ENCODE peak calls at places on chromosomes 11 and 22, in eight cellular contexts. One of them, this sample, is unnamed.
A peak's percentile ranks its signal among the peaks of the same experiment; 100 is the strongest.

GRCh38 chr11:67542169-67542568 is 18.9 kb upstream of the CABP2 start:
- DNase-seq in activated naive CD4-positive, alpha-beta T cell: no peak
- DNase-seq in mesendoderm: no peak
- DNase-seq in midbrain: no peak
- DNase-seq in breast epithelium: no peak
- DNase-seq in fibroblast of the aortic adventitia: no peak
- DNase-seq in activated CD4-positive, alpha-beta T cell treated with anti-CD3 and anti-CD28 coated beads, Interleukin-2, amount 50 U/mL, for 4 hours: no peak
- DNase-seq in brain microvascular endothelial cell: no peak
- DNase-seq in this sample: no peak

GRCh38 chr11:2314525-2315394 is 12.9 kb downstream of the TSPAN32 start:
- DNase-seq in breast epithelium: peak; percentile 66
- DNase-seq in activated naive CD4-positive, alpha-beta T cell: no peak
- DNase-seq in midbrain: peak; percentile 76
- DNase-seq in brain microvascular endothelial cell: peak; percentile 19
- DNase-seq in mesendoderm: no peak
- DNase-seq in activated CD4-positive, alpha-beta T cell treated with anti-CD3 and anti-CD28 coated beads, Interleukin-2, amount 50 U/mL, for 4 hours: no peak
- DNase-seq in fibroblast of the aortic adventitia: peak; percentile 96
- DNase-seq in this sample: peak; percentile 81

GRCh38 chr22:25781801-25782200 is 39.8 kb downstream of the MYO18B start:
- DNase-seq in activated CD4-positive, alpha-beta T cell treated with anti-CD3 and anti-CD28 coated beads, Interleukin-2, amount 50 U/mL, for 4 hours: no peak
- DNase-seq in brain microvascular endothelial cell: no peak
- DNase-seq in activated naive CD4-positive, alpha-beta T cell: no peak
- DNase-seq in fibroblast of the aortic adventitia: no peak
- DNase-seq in mesendoderm: no peak
- DNase-seq in midbrain: no peak
- DNase-seq in breast epithelium: no peak
- DNase-seq in this sample: no peak

GRCh38 chr11:125586618-125587017 is 6.0 kb upstream of the STT3A start:
- DNase-seq in activated naive CD4-positive, alpha-beta T cell: no peak
- DNase-seq in brain microvascular endothelial cell: no peak
- DNase-seq in mesendoderm: no peak
- DNase-seq in breast epithelium: no peak
- DNase-seq in midbrain: no peak
- DNase-seq in fibroblast of the aortic adventitia: no peak
- DNase-seq in activated CD4-positive, alpha-beta T cell treated with anti-CD3 and anti-CD28 coated beads, Interleukin-2, amount 50 U/mL, for 4 hours: no peak
- DNase-seq in this sample: no peak

GRCh38 chr22:42688241-42688913 is 32.3 kb downstream of the A4GALT start:
- DNase-seq in fibroblast of the aortic adventitia: peak; percentile 98
- DNase-seq in midbrain: peak; percentile 31
- DNase-seq in brain microvascular endothelial cell: peak; percentile 77
- DNase-seq in breast epithelium: peak; percentile 84
- DNase-seq in mesendoderm: peak; percentile 89
- DNase-seq in activated naive CD4-positive, alpha-beta T cell: no peak
- DNase-seq in activated CD4-positive, alpha-beta T cell treated with anti-CD3 and anti-CD28 coated beads, Interleukin-2, amount 50 U/mL, for 4 hours: no peak
- DNase-seq in this sample: peak; percentile 93

GRCh38 chr11:20353829-20354434 is 9.6 kb upstream of the HTATIP2 start:
- DNase-seq in fibroblast of the aortic adventitia: peak; percentile 65
- DNase-seq in mesendoderm: peak; percentile 37
- DNase-seq in activated CD4-positive, alpha-beta T cell treated with anti-CD3 and anti-CD28 coated beads, Interleukin-2, amount 50 U/mL, for 4 hours: no peak
- DNase-seq in midbrain: peak; percentile 73
- DNase-seq in brain microvascular endothelial cell: peak; percentile 31
- DNase-seq in activated naive CD4-positive, alpha-beta T cell: no peak
- DNase-seq in breast epithelium: no peak
- DNase-seq in this sample: peak; percentile 58

GRCh38 chr11:4713241-4713640 is 8.7 kb downstream of the MMP26 start:
- DNase-seq in activated naive CD4-positive, alpha-beta T cell: no peak
- DNase-seq in activated CD4-positive, alpha-beta T cell treated with anti-CD3 and anti-CD28 coated beads, Interleukin-2, amount 50 U/mL, for 4 hours: no peak
- DNase-seq in mesendoderm: no peak
- DNase-seq in midbrain: no peak
- DNase-seq in brain microvascular endothelial cell: peak; percentile 11
- DNase-seq in breast epithelium: no peak
- DNase-seq in fibroblast of the aortic adventitia: no peak
- DNase-seq in this sample: no peak

GRCh38 chr11:34754171-34754823 is 133.4 kb downstream of the EHF start:
- DNase-seq in midbrain: no peak
- DNase-seq in breast epithelium: no peak
- DNase-seq in fibroblast of the aortic adventitia: peak; percentile 12
- DNase-seq in brain microvascular endothelial cell: no peak
- DNase-seq in mesendoderm: no peak
- DNase-seq in activated naive CD4-positive, alpha-beta T cell: no peak
- DNase-seq in activated CD4-positive, alpha-beta T cell treated with anti-CD3 and anti-CD28 coated beads, Interleukin-2, amount 50 U/mL, for 4 hours: no peak
- DNase-seq in this sample: no peak

GRCh38 chr11:119751281-119752060 is 22.5 kb upstream of the NECTIN1 start:
- DNase-seq in mesendoderm: no peak
- DNase-seq in brain microvascular endothelial cell: no peak
- DNase-seq in activated naive CD4-positive, alpha-beta T cell: no peak
- DNase-seq in activated CD4-positive, alpha-beta T cell treated with anti-CD3 and anti-CD28 coated beads, Interleukin-2, amount 50 U/mL, for 4 hours: no peak
- DNase-seq in midbrain: no peak
- DNase-seq in fibroblast of the aortic adventitia: no peak
- DNase-seq in breast epithelium: no peak
- DNase-seq in this sample: no peak

GRCh38 chr22:43587574-43587973 is 175.8 kb downstream of the MPPED1 start:
- DNase-seq in midbrain: no peak
- DNase-seq in breast epithelium: no peak
- DNase-seq in activated CD4-positive, alpha-beta T cell treated with anti-CD3 and anti-CD28 coated beads, Interleukin-2, amount 50 U/mL, for 4 hours: no peak
- DNase-seq in fibroblast of the aortic adventitia: no peak
- DNase-seq in activated naive CD4-positive, alpha-beta T cell: no peak
- DNase-seq in mesendoderm: no peak
- DNase-seq in brain microvascular endothelial cell: no peak
- DNase-seq in this sample: no peak

GRCh38 chr11:44179173-44179572 is 83.7 kb downstream of the EXT2 start:
- DNase-seq in fibroblast of the aortic adventitia: peak; percentile 19
- DNase-seq in brain microvascular endothelial cell: no peak
- DNase-seq in breast epithelium: no peak
- DNase-seq in activated CD4-positive, alpha-beta T cell treated with anti-CD3 and anti-CD28 coated beads, Interleukin-2, amount 50 U/mL, for 4 hours: no peak
- DNase-seq in midbrain: no peak
- DNase-seq in activated naive CD4-positive, alpha-beta T cell: no peak
- DNase-seq in mesendoderm: no peak
- DNase-seq in this sample: peak; percentile 43

GRCh38 chr11:111602865-111603632 is 800 bp downstream of the SIK2 start:
- DNase-seq in midbrain: peak; percentile 65
- DNase-seq in activated naive CD4-positive, alpha-beta T cell: peak; percentile 13
- DNase-seq in activated CD4-positive, alpha-beta T cell treated with anti-CD3 and anti-CD28 coated beads, Interleukin-2, amount 50 U/mL, for 4 hours: no peak
- DNase-seq in fibroblast of the aortic adventitia: peak; percentile 49
- DNase-seq in mesendoderm: peak; percentile 60
- DNase-seq in brain microvascular endothelial cell: peak; percentile 33
- DNase-seq in breast epithelium: peak; percentile 54
- DNase-seq in this sample: peak; percentile 58

GRCh38 chr11:95699631-95700470 is 89.7 kb downstream of the FAM76B start:
- DNase-seq in midbrain: no peak
- DNase-seq in mesendoderm: no peak
- DNase-seq in activated naive CD4-positive, alpha-beta T cell: no peak
- DNase-seq in fibroblast of the aortic adventitia: peak; percentile 76
- DNase-seq in brain microvascular endothelial cell: no peak
- DNase-seq in breast epithelium: no peak
- DNase-seq in activated CD4-positive, alpha-beta T cell treated with anti-CD3 and anti-CD28 coated beads, Interleukin-2, amount 50 U/mL, for 4 hours: no peak
- DNase-seq in this sample: peak; percentile 59

GRCh38 chr11:7204778-7205177 is 46.9 kb upstream of the SYT9 start:
- DNase-seq in mesendoderm: peak; percentile 19
- DNase-seq in fibroblast of the aortic adventitia: peak; percentile 23
- DNase-seq in activated naive CD4-positive, alpha-beta T cell: no peak
- DNase-seq in midbrain: no peak
- DNase-seq in activated CD4-positive, alpha-beta T cell treated with anti-CD3 and anti-CD28 coated beads, Interleukin-2, amount 50 U/mL, for 4 hours: no peak
- DNase-seq in brain microvascular endothelial cell: peak; percentile 74
- DNase-seq in breast epithelium: no peak
- DNase-seq in this sample: no peak

GRCh38 chr22:35314161-35314942 is 14.7 kb downstream of the TOM1 start:
- DNase-seq in activated CD4-positive, alpha-beta T cell treated with anti-CD3 and anti-CD28 coated beads, Interleukin-2, amount 50 U/mL, for 4 hours: no peak
- DNase-seq in brain microvascular endothelial cell: no peak
- DNase-seq in fibroblast of the aortic adventitia: no peak
- DNase-seq in midbrain: no peak
- DNase-seq in breast epithelium: peak; percentile 30
- DNase-seq in activated naive CD4-positive, alpha-beta T cell: no peak
- DNase-seq in mesendoderm: no peak
- DNase-seq in this sample: no peak

GRCh38 chr22:17476838-17477237 is 86.5 kb upstream of the SLC25A18 start:
- DNase-seq in mesendoderm: peak; percentile 82
- DNase-seq in midbrain: no peak
- DNase-seq in activated naive CD4-positive, alpha-beta T cell: no peak
- DNase-seq in fibroblast of the aortic adventitia: peak; percentile 5
- DNase-seq in activated CD4-positive, alpha-beta T cell treated with anti-CD3 and anti-CD28 coated beads, Interleukin-2, amount 50 U/mL, for 4 hours: no peak
- DNase-seq in breast epithelium: no peak
- DNase-seq in brain microvascular endothelial cell: no peak
- DNase-seq in this sample: no peak

GRCh38 chr22:43007519-43008102 is 7.3 kb downstream of the PACSIN2 start:
- DNase-seq in mesendoderm: no peak
- DNase-seq in midbrain: no peak
- DNase-seq in activated CD4-positive, alpha-beta T cell treated with anti-CD3 and anti-CD28 coated beads, Interleukin-2, amount 50 U/mL, for 4 hours: no peak
- DNase-seq in activated naive CD4-positive, alpha-beta T cell: no peak
- DNase-seq in fibroblast of the aortic adventitia: peak; percentile 64
- DNase-seq in brain microvascular endothelial cell: peak; percentile 68
- DNase-seq in breast epithelium: no peak
- DNase-seq in this sample: peak; percentile 66